ENCODE peak calls at places on chromosomes 1 and 21, in five cellular contexts. G, E, N, T and W are unnamed samples.

GRCh38 chr1:201783572-201783971 is 45.4 kb upstream of the IPO9 start:
- DNase-seq in G (no peak), E (no peak), N (no peak), T (no peak), W (no peak)

GRCh38 chr1:12615166-12615915 is 2.7 kb downstream of the DHRS3 start:
- DNase-seq in G (peak), E (no peak), N (peak), T (no peak), W (no peak)

GRCh38 chr1:205950826-205951549 is 7.7 kb upstream of the SLC26A9 start:
- DNase-seq in G (peak), E (no peak), N (peak), T (peak), W (no peak)

GRCh38 chr1:93093332-93094006 is 14.4 kb downstream of the MTF2 start:
- DNase-seq in G (no peak), E (no peak), N (no peak), T (no peak), W (no peak)

GRCh38 chr1:10082785-10083479 is 50.2 kb downstream of the UBE4B start:
- DNase-seq in G (peak), E (no peak), N (peak), T (peak), W (no peak)

GRCh38 chr21:35390013-35390776 is 341.1 kb upstream of the RUNX1 start:
- DNase-seq in G (peak), E (no peak), N (peak), T (peak), W (no peak)

GRCh38 chr21:33069994-33070811 is at the start of gene OLIG1:
- DNase-seq in G (peak), E (no peak), N (no peak), T (peak), W (no peak)

GRCh38 chr1:211742889-211743529 is 67.6 kb upstream of the NEK2 start:
- DNase-seq in G (no peak), E (no peak), N (no peak), T (no peak), W (no peak)

GRCh38 chr1:167052389-167052788 is 37.8 kb downstream of the GPA33 start:
- DNase-seq in G (peak), E (no peak), N (peak), T (no peak), W (no peak)

GRCh38 chr1:232039303-232039702 is 412.7 kb downstream of the DISC1 start:
- DNase-seq in G (peak), E (no peak), N (no peak), T (peak), W (no peak)

GRCh38 chr1:184888505-184888904 is 85.8 kb downstream of the NIBAN1 start:
- DNase-seq in G (peak), E (no peak), N (peak), T (peak), W (no peak)

GRCh38 chr1:220485791-220486190 is 42.1 kb upstream of the MARK1 start:
- DNase-seq in G (peak), E (no peak), N (no peak), T (no peak), W (no peak)

GRCh38 chr21:14762309-14762708 is 216.2 kb upstream of the SAMSN1 start:
- DNase-seq in G (no peak), E (no peak), N (no peak), T (no peak), W (no peak)

GRCh38 chr1:178739285-178740045 is 14.4 kb downstream of the RALGPS2 start:
- DNase-seq in G (peak), E (peak), N (peak), T (no peak), W (no peak)

GRCh38 chr1:178738780-178739179 is 13.7 kb downstream of the RALGPS2 start:
- DNase-seq in G (no peak), E (no peak), N (no peak), T (no peak), W (no peak)

DNA sequence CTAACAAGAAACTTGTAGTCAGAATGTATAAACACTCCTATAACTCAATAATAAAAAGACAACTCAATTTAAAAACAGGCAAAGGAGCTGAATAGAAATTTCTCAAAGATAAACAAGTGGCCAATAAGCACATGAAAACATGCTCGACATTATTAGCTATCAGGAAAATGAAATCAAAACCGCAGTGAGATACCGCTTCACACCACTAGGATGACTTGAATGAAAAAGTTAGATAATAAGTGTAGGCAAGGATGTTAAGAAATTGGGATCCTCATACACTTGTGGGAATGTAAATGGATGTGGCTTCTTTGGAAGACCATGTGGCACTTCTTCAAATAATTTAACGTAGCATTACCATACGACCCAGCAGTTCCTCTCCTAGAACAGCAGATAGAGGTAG is 8.9 kb downstream of the RALGPS2 start:
- DNase-seq in G (no peak), E (no peak), N (no peak), T (no peak), W (no peak)
- TF ChIP-seq CTCF in G (peak), E (peak), N (peak), T (no peak), W (no peak)

DNA sequence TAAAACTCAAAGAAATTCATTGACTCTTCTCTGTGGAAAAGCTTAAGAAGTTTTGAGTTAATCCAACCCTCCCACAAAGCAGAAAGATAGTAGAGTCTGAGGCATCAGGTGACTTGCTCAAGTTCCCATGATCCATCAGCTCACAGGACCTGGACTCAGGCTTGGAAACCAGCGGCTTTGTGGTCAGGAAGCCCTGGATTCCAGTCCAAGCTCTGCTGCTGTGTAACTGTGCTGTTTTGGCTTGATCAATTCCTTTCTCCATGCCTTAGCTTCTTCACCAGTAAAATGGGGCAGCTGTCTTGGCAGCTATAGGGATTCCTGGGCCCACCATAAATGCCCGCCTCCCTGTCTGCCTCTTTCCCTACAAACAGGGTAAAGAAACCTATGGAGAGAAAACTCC is 180.2 kb downstream of the HIVEP3 start:
- DNase-seq in G (no peak), E (no peak), N (no peak), T (peak), W (no peak)
- TF ChIP-seq CTCF in G (no peak), E (no peak), N (no peak), T (no peak), W (no peak)

DNA sequence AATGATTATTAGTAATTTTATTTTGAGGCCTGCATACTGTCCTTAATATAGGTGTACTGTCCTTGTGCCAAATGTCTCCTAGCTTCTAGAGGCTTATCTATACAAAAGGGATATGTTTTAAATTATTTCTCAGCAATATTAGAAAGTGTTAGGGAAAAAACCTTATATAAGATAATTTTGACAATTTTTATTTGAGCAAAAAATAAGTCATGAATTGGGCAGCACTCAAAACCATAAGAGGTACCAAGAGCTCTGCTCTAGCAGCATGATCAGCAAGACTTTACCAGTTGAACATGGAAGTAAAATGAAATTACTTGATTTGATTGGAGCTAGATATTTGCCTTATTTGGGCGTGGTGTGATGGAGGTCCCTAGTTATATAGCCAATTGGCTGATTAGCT is 157.1 kb downstream of the PTBP2 start:
- DNase-seq in G (no peak), E (no peak), N (no peak), T (no peak), W (no peak)
- TF ChIP-seq CTCF in G (no peak), E (no peak), N (no peak), T (no peak), W (no peak)

GRCh38 chr21:37916795-37917142 is 512 bp upstream of the KCNJ6 start:
- DNase-seq in G (no peak), E (no peak), N (no peak), T (no peak), W (no peak)
- TF ChIP-seq CTCF in G (no peak), E (no peak), N (peak), T (peak), W (no peak)

GRCh38 chr1:178946416-178946815 is 75.5 kb upstream of the ANGPTL1 start:
- DNase-seq in G (no peak), E (no peak), N (no peak), T (no peak), W (no peak)
- TF ChIP-seq CTCF in G (no peak), E (no peak), N (no peak), T (no peak), W (no peak)

GRCh38 chr1:189904509-189904908 is 573.2 kb downstream of the BRINP3 start:
- DNase-seq in G (no peak), E (no peak), N (no peak), T (no peak), W (no peak)

GRCh38 chr1:189899686-189900495 is 577.8 kb downstream of the BRINP3 start:
- DNase-seq in G (no peak), E (no peak), N (no peak), T (no peak), W (no peak)
- TF ChIP-seq CTCF in G (no peak), E (no peak), N (no peak), T (no peak), W (no peak)

GRCh38 chr1:7209340-7209739 is 424.1 kb downstream of the CAMTA1 start:
- DNase-seq in G (no peak), E (no peak), N (no peak), T (no peak), W (no peak)

GRCh38 chr1:7208647-7209180 is 423.5 kb downstream of the CAMTA1 start:
- DNase-seq in G (no peak), E (no peak), N (no peak), T (no peak), W (no peak)

DNA sequence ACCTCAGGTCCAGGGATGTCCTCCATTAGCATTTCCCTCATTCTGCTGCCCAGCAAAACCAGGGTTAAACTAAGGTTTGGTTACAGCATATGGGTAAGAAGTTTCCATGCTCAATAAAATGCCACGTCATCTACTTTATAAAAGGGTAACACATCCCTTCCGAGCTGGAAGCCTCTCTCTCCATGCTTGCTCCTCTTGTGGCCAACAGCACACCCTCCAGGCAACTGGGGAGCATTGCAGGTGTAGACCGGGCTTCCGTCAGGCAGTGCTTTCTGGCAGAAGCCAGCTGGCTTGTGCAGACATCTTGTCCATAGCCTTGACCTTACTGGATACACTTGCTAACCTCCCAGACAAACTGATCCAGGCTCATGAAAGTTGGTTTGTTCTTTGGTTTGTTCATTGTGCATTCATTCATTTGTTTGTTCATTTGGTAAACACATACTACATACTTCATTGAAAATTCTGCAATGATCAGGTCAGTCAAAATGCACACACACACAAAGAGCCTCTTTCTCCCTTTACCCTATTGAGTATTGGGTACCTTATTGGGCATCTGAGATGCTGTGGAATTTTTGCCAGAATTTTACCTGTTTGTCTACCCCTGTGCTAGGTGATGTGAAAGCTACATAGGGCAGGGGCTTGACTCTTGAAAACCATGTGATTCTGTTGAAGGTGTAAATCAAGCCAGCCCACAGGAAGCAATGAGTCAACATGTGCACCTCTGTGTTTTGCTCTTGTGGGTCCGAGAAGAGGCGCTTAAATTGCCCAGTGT is 422.8 kb downstream of the CAMTA1 start:
- DNase-seq in G (peak), E (peak), N (peak), T (peak), W (peak)
- TF ChIP-seq CTCF in G (peak), E (peak), N (peak), T (peak), W (peak)

GRCh38 chr1:170935231-170935630 is at the start of gene MROH9:
- DNase-seq in G (peak), E (no peak), N (no peak), T (no peak), W (no peak)

GRCh38 chr1:170939476-170939875 is 4.1 kb downstream of the MROH9 start:
- DNase-seq in G (no peak), E (no peak), N (no peak), T (no peak), W (no peak)

DNA sequence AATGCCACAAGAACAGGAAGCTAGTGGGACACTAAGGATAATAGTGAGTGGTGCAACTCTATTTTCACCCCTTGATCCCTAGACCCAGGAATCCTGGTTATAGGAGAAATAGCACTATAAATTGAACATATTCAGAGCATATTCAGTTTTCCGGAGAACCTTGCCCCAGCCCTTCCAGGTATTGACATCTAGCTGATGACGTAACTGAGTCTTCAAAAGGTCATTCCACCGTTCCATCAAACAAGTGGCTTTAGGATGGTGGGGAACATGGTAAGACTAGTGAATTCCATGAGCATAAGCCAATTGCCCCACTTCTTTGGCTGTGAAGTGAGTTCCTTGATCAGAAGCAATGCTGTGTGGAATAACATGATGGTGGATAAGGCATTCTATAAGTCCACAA is 2.9 kb downstream of the MROH9 start:
- DNase-seq in G (no peak), E (no peak), N (no peak), T (no peak), W (no peak)
- TF ChIP-seq CTCF in G (no peak), E (no peak), N (no peak), T (no peak), W (no peak)

DNA sequence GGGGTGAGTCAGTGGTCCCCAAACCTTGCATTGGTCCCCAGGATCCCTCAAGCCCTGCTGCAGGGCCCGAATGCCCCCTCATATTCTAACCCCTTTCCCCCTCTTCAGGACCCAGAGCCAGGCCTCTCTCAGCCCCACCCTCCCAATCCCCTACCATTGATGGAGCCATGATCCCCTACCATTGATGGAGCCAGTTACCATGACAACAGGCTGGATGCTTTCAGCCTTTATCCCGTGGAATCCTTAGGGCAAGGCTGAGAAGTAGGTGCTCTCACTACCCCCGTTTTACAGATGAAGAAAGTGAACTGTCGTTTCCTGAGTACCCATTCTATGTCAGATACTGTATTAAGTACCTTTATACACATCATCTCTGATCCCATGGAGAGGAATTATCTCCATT is 70.8 kb downstream of the EPHB2 start:
- DNase-seq in G (no peak), E (no peak), N (no peak), T (no peak), W (no peak)
- TF ChIP-seq CTCF in G (no peak), E (no peak), N (no peak), T (no peak), W (no peak)